ENCODE peak calls at places on chromosome 12, in six cellular contexts. M, H, B, S, N and K are unnamed samples.

GRCh38 chr12:108482717-108483212 is 32.3 kb upstream of the FICD start:
- DNase-seq in M (no peak), H (no peak), B (no peak), S (no peak), N (no peak), K (no peak)

GRCh38 chr12:86137936-86138335 is 118.3 kb downstream of the MGAT4C start:
- DNase-seq in M (no peak), H (no peak), B (no peak), S (no peak), N (no peak), K (no peak)

GRCh38 chr12:105562727-105563072 is 232.2 kb downstream of the C12orf75 start:
- DNase-seq in M (no peak), H (no peak), B (peak; percentile 83), S (no peak), N (no peak), K (no peak)

GRCh38 chr12:50615534-50616296 is 110.9 kb downstream of the DIP2B start:
- DNase-seq in M (no peak), H (no peak), B (no peak), S (no peak), N (no peak), K (no peak)

GRCh38 chr12:47302111-47302597 is 222.4 kb upstream of the AMIGO2 start:
- DNase-seq in M (no peak), H (no peak), B (no peak), S (peak; percentile 38), N (no peak), K (no peak)

GRCh38 chr12:42946776-42947435 is 357.4 kb upstream of the PRICKLE1 start:
- DNase-seq in M (no peak), H (no peak), B (peak; percentile 85), S (no peak), N (no peak), K (no peak)

GRCh38 chr12:94148841-94149780 is 734 bp downstream of the PLXNC1 start:
- DNase-seq in M (peak; percentile 43), H (peak; percentile 70), B (peak; percentile 60), S (peak; percentile 27), N (peak; percentile 58), K (peak; percentile 60)

GRCh38 chr12:49188205-49188915 is 520 bp downstream of the TUBA1A start:
- DNase-seq in M (peak; percentile 42), H (peak; percentile 82), B (peak; percentile 52), S (peak; percentile 66), N (peak; percentile 36), K (peak; percentile 56)

GRCh38 chr12:91194500-91194899 is 11.9 kb upstream of the DCN start:
- DNase-seq in M (no peak), H (no peak), B (no peak), S (no peak), N (no peak), K (no peak)

GRCh38 chr12:103715494-103715893 is 125.5 kb downstream of the NT5DC3 start:
- DNase-seq in M (no peak), H (no peak), B (no peak), S (no peak), N (no peak), K (no peak)

GRCh38 chr12:3712209-3712992 is 40.5 kb downstream of the CRACR2A start:
- DNase-seq in M (no peak), H (no peak), B (no peak), S (no peak), N (no peak), K (no peak)

GRCh38 chr12:103547929-103548328 is 39.1 kb upstream of the STAB2 start:
- DNase-seq in M (no peak), H (no peak), B (peak; percentile 89), S (no peak), N (no peak), K (no peak)

GRCh38 chr12:89051065-89051677 is 301.1 kb downstream of the DUSP6 start:
- DNase-seq in M (peak; percentile 39), H (peak; percentile 37), B (peak; percentile 69), S (no peak), N (peak; percentile 44), K (peak; percentile 14)

GRCh38 chr12:59973515-59973914 is 377.7 kb downstream of the SLC16A7 start:
- DNase-seq in M (no peak), H (no peak), B (no peak), S (no peak), N (no peak), K (no peak)

GRCh38 chr12:107515446-107515958 is 170.1 kb upstream of the PWP1 start:
- DNase-seq in M (no peak), H (peak; percentile 20), B (no peak), S (peak; percentile 4), N (no peak), K (no peak)

GRCh38 chr12:57621497-57622292 is 10.5 kb downstream of the ARHGEF25 start:
- DNase-seq in M (no peak), H (peak; percentile 74), B (peak; percentile 39), S (peak; percentile 34), N (peak; percentile 83), K (peak; percentile 73)

GRCh38 chr12:40833818-40834217 is 141.6 kb downstream of the CNTN1 start:
- DNase-seq in M (no peak), H (no peak), B (no peak), S (no peak), N (no peak), K (no peak)

GRCh38 chr12:29710104-29710503 is 73.6 kb downstream of the TMTC1 start:
- DNase-seq in M (no peak), H (no peak), B (no peak), S (no peak), N (peak; percentile 7), K (peak; percentile 24)